ENCODE peak calls at places on chromosomes 16 and 17, in five cellular contexts. X is SW 1271; O is mucosa of descending colon; I is EH; Q is naive thymus-derived CD8-positive, alpha-beta T cell. C is an unnamed sample.

GRCh38 chr16:79966226-79966625 is 365.7 kb upstream of the MAF start:
- DNase-seq in O (no peak), Q (no peak), X (no peak), I (no peak), C (no peak)

GRCh38 chr17:78736526-78737079 is 45.5 kb downstream of the CYTH1 start:
- DNase-seq in O (peak; percentile 92), Q (peak; percentile 54), X (peak; percentile 82), I (no peak), C (no peak)

GRCh38 chr17:75124041-75124818 is 7.3 kb downstream of the NT5C start:
- DNase-seq in Q (no peak), X (peak; percentile 98), O (peak; percentile 93), I (peak; percentile 21), C (peak; percentile 34)

GRCh38 chr16:230949-231348 is 1.7 kb upstream of the LUC7L start:
- DNase-seq in X (no peak), I (no peak), O (no peak), Q (no peak), C (no peak)

GRCh38 chr17:34672176-34672785 is 92.9 kb downstream of the TMEM132E start:
- DNase-seq in X (no peak), Q (no peak), O (no peak), I (no peak), C (no peak)

GRCh38 chr16:52812945-52813556 is 239.6 kb downstream of the CHD9NB start:
- DNase-seq in I (peak; percentile 17), X (peak; percentile 65), O (no peak), Q (no peak), C (peak; percentile 32)

GRCh38 chr16:16131659-16132058 is 91.6 kb downstream of the ABCC6 start:
- DNase-seq in I (no peak), O (no peak), Q (no peak), X (no peak), C (no peak)

GRCh38 chr16:53821957-53822625 is 118.1 kb downstream of the FTO start:
- DNase-seq in I (peak; percentile 92), Q (no peak), X (peak; percentile 23), O (no peak), C (peak; percentile 82)

GRCh38 chr17:48841395-48841831 is 10.6 kb downstream of the CALCOCO2 start:
- DNase-seq in Q (no peak), X (peak; percentile 30), I (peak; percentile 76), O (no peak), C (peak; percentile 93)

GRCh38 chr17:335691-336090 is 16.9 kb downstream of the RPH3AL start:
- DNase-seq in O (peak; percentile 24), Q (no peak), I (no peak), X (no peak), C (no peak)

C was measured in choroid plexus epithelial cell.